ENCODE peak calls at places on chromosomes 7 and 10, in ten cellular contexts. V is H7; R is stimulated activated CD4-positive, alpha-beta T cell treated with anti-CD3 and anti-CD28 coated beads, Interleukin-4, amount 100 ng/mL, for 48 hours; Z is ELF-1; D is AG04450; K is DND-41; B is NCI-H1417; X is RCC 7860; N is fibroblast of the conjunctiva; F is hypothalamus. C is an unnamed sample.

GRCh38 chr7:157224627-157225026 is 85.9 kb downstream of the UBE3C start:
- DNase-seq in V (no peak), R (no peak), Z (no peak), D (no peak), K (no peak), B (no peak), X (no peak), N (peak), F (no peak), C (peak)

GRCh38 chr10:103784723-103785418 is 70.5 kb downstream of the SH3PXD2A start:
- DNase-seq in V (no peak), R (no peak), Z (no peak), D (no peak), K (no peak), B (no peak), X (no peak), N (no peak), F (no peak), C (no peak)

GRCh38 chr10:30056767-30057355 is 2.5 kb downstream of the JCAD start:
- DNase-seq in V (peak), R (no peak), Z (peak), D (no peak), K (no peak), B (no peak), X (peak), N (no peak), F (no peak), C (no peak)

GRCh38 chr10:125802739-125803138 is 20.3 kb downstream of the UROS start:
- DNase-seq in V (no peak), R (no peak), Z (no peak), D (no peak), K (no peak), B (no peak), X (no peak), N (no peak), F (no peak), C (no peak)

GRCh38 chr10:101562231-101562630 is 25.8 kb downstream of the POLL start:
- DNase-seq in V (no peak), R (no peak), Z (no peak), D (no peak), K (no peak), B (no peak), X (no peak), N (no peak), F (no peak), C (no peak)

GRCh38 chr10:63145782-63146181 is 12.7 kb downstream of the NRBF2 start:
- DNase-seq in V (no peak), R (no peak), Z (no peak), D (no peak), K (no peak), B (no peak), X (no peak), N (no peak), F (no peak), C (no peak)

GRCh38 chr7:109377076-109377884 is 807.6 kb downstream of the DNAJB9 start:
- DNase-seq in V (no peak), R (no peak), Z (no peak), D (no peak), K (no peak), B (no peak), X (no peak), N (no peak), F (no peak), C (no peak)

GRCh38 chr7:50679218-50680007 is 103.3 kb downstream of the GRB10 start:
- DNase-seq in V (peak), R (no peak), Z (no peak), D (no peak), K (no peak), B (peak), X (peak), N (peak), F (no peak), C (peak)

GRCh38 chr7:130065500-130066152 is 4.7 kb upstream of the KLHDC10 start:
- DNase-seq in V (no peak), R (no peak), Z (no peak), D (no peak), K (no peak), B (no peak), X (no peak), N (no peak), F (no peak), C (no peak)

GRCh38 chr10:29736325-29737208 is 101.8 kb upstream of the SVIL start:
- DNase-seq in V (peak), R (peak), Z (peak), D (no peak), K (no peak), B (peak), X (peak), N (no peak), F (no peak), C (no peak)

GRCh38 chr7:73832806-73833205 is 2.0 kb downstream of the CLDN4 start:
- DNase-seq in V (no peak), R (no peak), Z (no peak), D (no peak), K (no peak), B (no peak), X (no peak), N (no peak), F (no peak), C (no peak)

GRCh38 chr10:103580011-103580410 is 86.5 kb downstream of the NEURL1 start:
- DNase-seq in V (peak), R (no peak), Z (peak), D (no peak), K (no peak), B (no peak), X (no peak), N (no peak), F (no peak), C (no peak)

GRCh38 chr7:98400538-98401427 is at the start of gene BAIAP2L1:
- DNase-seq in V (peak), R (peak), Z (peak), D (no peak), K (no peak), B (peak), X (peak), N (peak), F (no peak), C (no peak)

GRCh38 chr10:29415876-29416275 is 127.0 kb downstream of the LYZL1 start:
- DNase-seq in V (no peak), R (no peak), Z (no peak), D (no peak), K (no peak), B (no peak), X (no peak), N (no peak), F (no peak), C (no peak)

GRCh38 chr7:68562323-68562899 is 1035.9 kb upstream of the AUTS2 start:
- DNase-seq in V (no peak), R (no peak), Z (no peak), D (no peak), K (no peak), B (no peak), X (no peak), N (no peak), F (no peak), C (no peak)

GRCh38 chr10:99008106-99008505 is 227.5 kb downstream of the HPSE2 start:
- DNase-seq in V (no peak), R (no peak), Z (no peak), D (no peak), K (no peak), B (no peak), X (no peak), N (no peak), F (no peak), C (no peak)

GRCh38 chr7:125547505-125547904 is 617.9 kb upstream of the POT1 start:
- DNase-seq in V (no peak), R (no peak), Z (peak), D (no peak), K (no peak), B (no peak), X (no peak), N (no peak), F (no peak), C (no peak)

GRCh38 chr10:98208925-98209324 is 59.1 kb downstream of the LOXL4 start:
- DNase-seq in V (no peak), R (no peak), Z (no peak), D (no peak), K (no peak), B (no peak), X (no peak), N (no peak), F (no peak), C (no peak)

GRCh38 chr7:20846791-20847190 is 60.1 kb upstream of the SP8 start:
- DNase-seq in V (no peak), R (no peak), Z (no peak), D (no peak), K (no peak), B (no peak), X (no peak), N (no peak), F (no peak), C (no peak)

GRCh38 chr10:121845044-121845784 is 82.6 kb downstream of the ATE1 start:
- DNase-seq in V (no peak), R (no peak), Z (no peak), D (no peak), K (no peak), B (no peak), X (no peak), N (no peak), F (no peak), C (no peak)

GRCh38 chr7:143351060-143351459 is 11.5 kb downstream of the FAM131B start:
- DNase-seq in V (no peak), R (no peak), Z (no peak), D (no peak), K (no peak), B (no peak), X (no peak), N (no peak), F (no peak), C (no peak)

GRCh38 chr10:36271631-36272340 is 629.7 kb upstream of the FZD8 start:
- DNase-seq in V (no peak), R (no peak), Z (no peak), D (no peak), K (no peak), B (no peak), X (no peak), N (no peak), F (no peak), C (no peak)

GRCh38 chr10:4117604-4118003 is 332.6 kb upstream of the KLF6 start:
- DNase-seq in V (no peak), R (no peak), Z (no peak), D (no peak), K (no peak), B (no peak), X (no peak), N (no peak), F (no peak), C (no peak)